ENCODE peak calls at places on chromosome 12, in six cellular contexts. One of them, this sample, is unnamed.

GRCh38 chr12:27361372-27361771 is 28.7 kb downstream of the BMAL2 start:
- DNase-seq in tibial nerve: no peak
- DNase-seq in sigmoid colon: no peak
- DNase-seq in transverse colon: no peak
- DNase-seq in A549: no peak
- DNase-seq in suprapubic skin: no peak
- DNase-seq in this sample: no peak

GRCh38 chr12:128813392-128813791 is 10.4 kb downstream of the SLC15A4 start:
- DNase-seq in tibial nerve: no peak
- DNase-seq in sigmoid colon: peak
- DNase-seq in transverse colon: no peak
- DNase-seq in A549: no peak
- DNase-seq in suprapubic skin: peak
- DNase-seq in this sample: no peak

GRCh38 chr12:18368594-18368993 is 107.3 kb downstream of the PIK3C2G start:
- DNase-seq in tibial nerve: no peak
- DNase-seq in sigmoid colon: no peak
- DNase-seq in transverse colon: no peak
- DNase-seq in A549: no peak
- DNase-seq in suprapubic skin: no peak
- DNase-seq in this sample: no peak

GRCh38 chr12:28497889-28498411 is 307.7 kb downstream of the CCDC91 start:
- DNase-seq in tibial nerve: no peak
- DNase-seq in sigmoid colon: no peak
- DNase-seq in transverse colon: no peak
- DNase-seq in A549: peak
- DNase-seq in suprapubic skin: no peak
- DNase-seq in this sample: no peak

GRCh38 chr12:12025799-12026386 is 44.8 kb upstream of the BCL2L14 start:
- DNase-seq in tibial nerve: no peak
- DNase-seq in sigmoid colon: no peak
- DNase-seq in transverse colon: peak
- DNase-seq in A549: no peak
- DNase-seq in suprapubic skin: no peak
- DNase-seq in this sample: no peak

GRCh38 chr12:47819544-47819901 is 180 bp downstream of the HDAC7 start:
- DNase-seq in tibial nerve: no peak
- DNase-seq in sigmoid colon: no peak
- DNase-seq in transverse colon: no peak
- DNase-seq in A549: no peak
- DNase-seq in suprapubic skin: no peak
- DNase-seq in this sample: no peak

GRCh38 chr12:119682635-119683340 is 14.9 kb downstream of the PRKAB1 start:
- DNase-seq in tibial nerve: no peak
- DNase-seq in sigmoid colon: no peak
- DNase-seq in transverse colon: no peak
- DNase-seq in A549: no peak
- DNase-seq in suprapubic skin: no peak
- DNase-seq in this sample: no peak

GRCh38 chr12:13428538-13429265 is 232.2 kb downstream of the EMP1 start:
- DNase-seq in tibial nerve: no peak
- DNase-seq in sigmoid colon: peak
- DNase-seq in transverse colon: no peak
- DNase-seq in A549: no peak
- DNase-seq in suprapubic skin: no peak
- DNase-seq in this sample: no peak

GRCh38 chr12:10140001-10140400 is 10.0 kb upstream of the CLEC7A start:
- DNase-seq in tibial nerve: peak
- DNase-seq in sigmoid colon: no peak
- DNase-seq in transverse colon: no peak
- DNase-seq in A549: peak
- DNase-seq in suprapubic skin: no peak
- DNase-seq in this sample: peak

GRCh38 chr12:12653922-12654321 is 42.1 kb downstream of the GPR19 start:
- DNase-seq in tibial nerve: no peak
- DNase-seq in sigmoid colon: no peak
- DNase-seq in transverse colon: no peak
- DNase-seq in A549: no peak
- DNase-seq in suprapubic skin: no peak
- DNase-seq in this sample: no peak

GRCh38 chr12:120215357-120215735 is 14.4 kb upstream of the RPLP0 start:
- DNase-seq in tibial nerve: no peak
- DNase-seq in sigmoid colon: no peak
- DNase-seq in transverse colon: no peak
- DNase-seq in A549: no peak
- DNase-seq in suprapubic skin: no peak
- DNase-seq in this sample: no peak

GRCh38 chr12:80154261-80154660 is 54.9 kb downstream of the OTOGL start:
- DNase-seq in tibial nerve: no peak
- DNase-seq in sigmoid colon: no peak
- DNase-seq in transverse colon: no peak
- DNase-seq in A549: peak
- DNase-seq in suprapubic skin: no peak
- DNase-seq in this sample: no peak

GRCh38 chr12:12331244-12331771 is 18.7 kb downstream of the MANSC1 start:
- DNase-seq in tibial nerve: no peak
- DNase-seq in sigmoid colon: no peak
- DNase-seq in transverse colon: no peak
- DNase-seq in A549: no peak
- DNase-seq in suprapubic skin: no peak
- DNase-seq in this sample: no peak

GRCh38 chr12:28710882-28711281 is 438.2 kb upstream of the FAR2 start:
- DNase-seq in tibial nerve: no peak
- DNase-seq in sigmoid colon: no peak
- DNase-seq in transverse colon: no peak
- DNase-seq in A549: no peak
- DNase-seq in suprapubic skin: no peak
- DNase-seq in this sample: no peak

GRCh38 chr12:6343518-6343917 is 1.6 kb upstream of the TNFRSF1A start:
- DNase-seq in tibial nerve: no peak
- DNase-seq in sigmoid colon: no peak
- DNase-seq in transverse colon: no peak
- DNase-seq in A549: peak
- DNase-seq in suprapubic skin: no peak
- DNase-seq in this sample: no peak

GRCh38 chr12:130043685-130044421 is 118.4 kb upstream of the FZD10 start:
- DNase-seq in tibial nerve: no peak
- DNase-seq in sigmoid colon: no peak
- DNase-seq in transverse colon: no peak
- DNase-seq in A549: no peak
- DNase-seq in suprapubic skin: no peak
- DNase-seq in this sample: no peak

DNA sequence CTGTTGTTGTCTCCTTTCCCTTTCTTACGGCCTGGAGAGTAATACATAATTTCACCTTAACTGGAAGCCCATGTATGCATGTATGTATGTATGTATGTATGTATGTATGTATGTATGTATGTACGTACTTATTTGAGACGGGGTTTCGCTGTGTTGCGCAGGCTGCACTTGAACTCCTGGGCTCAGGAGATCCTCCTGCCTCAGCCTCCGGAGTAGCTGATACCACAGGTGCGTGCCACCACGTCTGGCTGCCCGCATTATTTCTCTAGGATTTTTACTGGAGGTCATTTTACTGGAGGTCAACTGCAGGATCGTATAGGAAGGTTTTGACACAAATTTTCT is 644 bp upstream of the OS9 start:
- DNase-seq in tibial nerve: no peak
- DNase-seq in sigmoid colon: no peak
- DNase-seq in transverse colon: no peak
- DNase-seq in A549: no peak
- DNase-seq in suprapubic skin: peak
- DNase-seq in this sample: no peak
- H3K4me3 ChIP-seq in tibial nerve: no peak
- H3K4me3 ChIP-seq in sigmoid colon: peak
- H3K4me3 ChIP-seq in transverse colon: peak
- H3K4me3 ChIP-seq in A549: peak
- H3K4me3 ChIP-seq in suprapubic skin: peak
- H3K4me3 ChIP-seq in this sample: peak

DNA sequence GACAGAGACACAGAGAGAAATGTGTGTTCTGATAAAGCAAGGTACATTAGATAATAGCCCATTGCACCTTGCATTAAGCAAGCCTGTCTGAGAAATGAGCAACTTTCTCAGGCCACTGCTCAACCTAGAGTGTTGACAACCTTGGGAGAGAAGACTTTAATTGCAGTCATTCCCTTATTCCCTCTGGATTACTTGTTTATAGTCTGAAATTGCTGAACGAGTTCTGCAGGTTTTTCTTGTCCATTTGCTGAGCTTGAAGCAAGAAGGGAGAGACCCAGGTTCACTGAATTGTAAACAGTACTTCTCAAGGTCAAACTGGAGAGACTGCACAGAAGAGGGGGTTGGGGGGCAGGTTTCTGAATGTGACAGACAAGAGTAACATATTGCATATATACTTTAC is 159.4 kb upstream of the PLEKHG7 start:
- DNase-seq in tibial nerve: no peak
- DNase-seq in sigmoid colon: no peak
- DNase-seq in transverse colon: peak
- DNase-seq in A549: no peak
- DNase-seq in suprapubic skin: no peak
- DNase-seq in this sample: no peak
- TF ChIP-seq EP300 in tibial nerve: peak
- TF ChIP-seq EP300 in sigmoid colon: no peak
- TF ChIP-seq EP300 in transverse colon: no peak
- TF ChIP-seq EP300 in A549: no peak
- TF ChIP-seq EP300 in suprapubic skin: no peak
- TF ChIP-seq EP300 in this sample: no peak

DNA sequence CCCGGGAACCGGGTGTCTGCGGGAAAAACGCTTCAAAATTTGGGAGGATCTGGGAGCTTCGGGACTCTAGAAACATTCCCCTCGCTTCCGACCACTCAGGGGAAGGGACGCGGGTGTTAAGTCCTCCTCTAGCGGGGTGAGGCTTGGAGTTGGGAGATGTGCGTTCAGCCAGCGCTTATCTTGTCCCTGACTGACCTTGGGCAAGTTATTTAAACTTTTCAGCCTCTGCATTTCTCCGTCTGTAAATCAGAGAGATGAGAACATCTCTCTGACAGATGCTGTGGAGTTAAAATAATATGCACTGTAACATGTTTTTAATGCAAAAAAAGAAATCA is 76.9 kb upstream of the ANO4 start:
- DNase-seq in tibial nerve: no peak
- DNase-seq in sigmoid colon: no peak
- DNase-seq in transverse colon: no peak
- DNase-seq in A549: no peak
- DNase-seq in suprapubic skin: no peak
- DNase-seq in this sample: no peak
- H3K4me3 ChIP-seq in tibial nerve: peak
- H3K4me3 ChIP-seq in sigmoid colon: no peak
- H3K4me3 ChIP-seq in transverse colon: peak
- H3K4me3 ChIP-seq in A549: peak
- H3K4me3 ChIP-seq in suprapubic skin: peak
- H3K4me3 ChIP-seq in this sample: no peak

GRCh38 chr12:39619660-39620433 is at the start of gene ABCD2:
- DNase-seq in tibial nerve: peak
- DNase-seq in sigmoid colon: peak
- DNase-seq in transverse colon: peak
- DNase-seq in A549: peak
- DNase-seq in suprapubic skin: peak
- DNase-seq in this sample: peak
- TF ChIP-seq EP300 in tibial nerve: peak
- TF ChIP-seq EP300 in sigmoid colon: no peak
- TF ChIP-seq EP300 in transverse colon: no peak
- TF ChIP-seq EP300 in A549: no peak
- TF ChIP-seq EP300 in suprapubic skin: no peak
- TF ChIP-seq EP300 in this sample: no peak

GRCh38 chr12:124939428-124940142 is 25.1 kb upstream of the UBC start:
- DNase-seq in tibial nerve: peak
- DNase-seq in sigmoid colon: peak
- DNase-seq in transverse colon: peak
- DNase-seq in A549: peak
- DNase-seq in suprapubic skin: peak
- DNase-seq in this sample: peak

GRCh38 chr12:124940393-124941169 is 26.1 kb upstream of the UBC start:
- DNase-seq in tibial nerve: peak
- DNase-seq in sigmoid colon: peak
- DNase-seq in transverse colon: peak
- DNase-seq in A549: peak
- DNase-seq in suprapubic skin: peak
- DNase-seq in this sample: peak

GRCh38 chr12:124938606-124939427 is 24.4 kb upstream of the UBC start:
- DNase-seq in tibial nerve: peak
- DNase-seq in sigmoid colon: peak
- DNase-seq in transverse colon: peak
- DNase-seq in A549: peak
- DNase-seq in suprapubic skin: no peak
- DNase-seq in this sample: peak

GRCh38 chr12:124941170-124941527 is 26.7 kb upstream of the UBC start:
- DNase-seq in tibial nerve: no peak
- DNase-seq in sigmoid colon: no peak
- DNase-seq in transverse colon: no peak
- DNase-seq in A549: no peak
- DNase-seq in suprapubic skin: no peak
- DNase-seq in this sample: no peak

DNA sequence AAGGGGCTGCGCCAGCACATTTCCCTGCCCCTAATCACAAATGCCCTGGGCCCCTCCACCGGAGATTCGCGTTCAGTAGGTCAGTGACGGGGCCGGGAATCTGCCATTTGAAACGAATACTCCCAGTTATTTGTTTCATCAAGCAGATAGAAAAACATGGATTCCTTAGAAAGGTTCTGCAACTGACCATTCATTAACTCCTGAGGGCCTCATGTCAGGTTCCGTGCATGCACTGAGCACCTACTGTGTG is 25.6 kb upstream of the UBC start:
- DNase-seq in tibial nerve: no peak
- DNase-seq in sigmoid colon: no peak
- DNase-seq in transverse colon: no peak
- DNase-seq in A549: no peak
- DNase-seq in suprapubic skin: no peak
- DNase-seq in this sample: no peak
- H3K4me3 ChIP-seq in tibial nerve: peak
- H3K4me3 ChIP-seq in sigmoid colon: no peak
- H3K4me3 ChIP-seq in transverse colon: peak
- H3K4me3 ChIP-seq in A549: peak
- H3K4me3 ChIP-seq in suprapubic skin: peak
- H3K4me3 ChIP-seq in this sample: peak

This sample was measured in ovary.